ENCODE peak calls at places on chromosome 11, in four cellular contexts. I is IMR-90, J is Panc1, X is endothelial cell. D is an unnamed sample.

GRCh38 chr11:73199446-73199845 is 18.6 kb upstream of the P2RY2 start:
- DNase-seq in I (no peak), J (no peak), X (no peak), D (no peak)

GRCh38 chr11:76782526-76783293 is 446 bp upstream of the TSKU start:
- DNase-seq in I (peak; percentile 98), J (no peak), X (peak; percentile 94), D (peak; percentile 83)

GRCh38 chr11:70407814-70408213 is 9.5 kb downstream of the CTTN start:
- DNase-seq in I (no peak), J (no peak), X (no peak), D (no peak)

GRCh38 chr11:65043881-65044501 is 3.0 kb downstream of the SAC3D1 start:
- DNase-seq in I (peak; percentile 43), J (no peak), X (no peak), D (no peak)

GRCh38 chr11:48074425-48075181 is 94.2 kb downstream of the PTPRJ start:
- DNase-seq in I (no peak), J (no peak), X (no peak), D (no peak)

GRCh38 chr11:77269484-77270123 is 31.9 kb downstream of the GDPD4 start:
- DNase-seq in I (peak; percentile 65), J (no peak), X (no peak), D (no peak)

GRCh38 chr11:100965346-100965745 is 164.3 kb downstream of the PGR start:
- DNase-seq in I (peak; percentile 2), J (no peak), X (no peak), D (no peak)

GRCh38 chr11:69012092-69013008 is 696 bp downstream of the MRGPRF start:
- DNase-seq in I (peak; percentile 57), J (no peak), X (no peak), D (no peak)

GRCh38 chr11:104594228-104594958 is 303.9 kb downstream of the CASP12 start:
- DNase-seq in I (peak; percentile 39), J (no peak), X (no peak), D (no peak)

GRCh38 chr11:13315517-13316432 is 38.2 kb downstream of the BMAL1 start:
- DNase-seq in I (no peak), J (no peak), X (no peak), D (no peak)

GRCh38 chr11:119092880-119093665 is 8.4 kb downstream of the HMBS start:
- DNase-seq in I (peak; percentile 42), J (no peak), X (no peak), D (no peak)

GRCh38 chr11:33802414-33802950 is 28.2 kb upstream of the FBXO3 start:
- DNase-seq in I (peak; percentile 88), J (peak; percentile 61), X (peak; percentile 66), D (no peak)

GRCh38 chr11:104792861-104793260 is 105.4 kb downstream of the CASP12 start:
- DNase-seq in I (no peak), J (no peak), X (no peak), D (no peak)

GRCh38 chr11:65290448-65291165 is 24.1 kb upstream of the CDC42EP2 start:
- DNase-seq in I (peak; percentile 100), J (no peak), X (no peak), D (peak; percentile 52)

GRCh38 chr11:100682247-100682969 is 4.7 kb upstream of the ARHGAP42 start:
- DNase-seq in I (peak; percentile 46), J (no peak), X (no peak), D (no peak)

GRCh38 chr11:34240150-34240494 is 117.7 kb downstream of the ABTB2 start:
- DNase-seq in I (no peak), J (no peak), X (no peak), D (no peak)

GRCh38 chr11:82631722-82632630 is 101.7 kb downstream of the FAM181B start:
- DNase-seq in I (peak; percentile 2), J (no peak), X (no peak), D (peak; percentile 7)

GRCh38 chr11:118705111-118705741 is 25.8 kb upstream of the TREH start:
- DNase-seq in I (no peak), J (no peak), X (no peak), D (no peak)

GRCh38 chr11:18230859-18231258 is 5.7 kb downstream of the SAA4 start:
- DNase-seq in I (no peak), J (no peak), X (no peak), D (no peak)
- TF ChIP-seq CTCF in I (no peak), J (no peak), X (no peak), D (no peak)

DNA sequence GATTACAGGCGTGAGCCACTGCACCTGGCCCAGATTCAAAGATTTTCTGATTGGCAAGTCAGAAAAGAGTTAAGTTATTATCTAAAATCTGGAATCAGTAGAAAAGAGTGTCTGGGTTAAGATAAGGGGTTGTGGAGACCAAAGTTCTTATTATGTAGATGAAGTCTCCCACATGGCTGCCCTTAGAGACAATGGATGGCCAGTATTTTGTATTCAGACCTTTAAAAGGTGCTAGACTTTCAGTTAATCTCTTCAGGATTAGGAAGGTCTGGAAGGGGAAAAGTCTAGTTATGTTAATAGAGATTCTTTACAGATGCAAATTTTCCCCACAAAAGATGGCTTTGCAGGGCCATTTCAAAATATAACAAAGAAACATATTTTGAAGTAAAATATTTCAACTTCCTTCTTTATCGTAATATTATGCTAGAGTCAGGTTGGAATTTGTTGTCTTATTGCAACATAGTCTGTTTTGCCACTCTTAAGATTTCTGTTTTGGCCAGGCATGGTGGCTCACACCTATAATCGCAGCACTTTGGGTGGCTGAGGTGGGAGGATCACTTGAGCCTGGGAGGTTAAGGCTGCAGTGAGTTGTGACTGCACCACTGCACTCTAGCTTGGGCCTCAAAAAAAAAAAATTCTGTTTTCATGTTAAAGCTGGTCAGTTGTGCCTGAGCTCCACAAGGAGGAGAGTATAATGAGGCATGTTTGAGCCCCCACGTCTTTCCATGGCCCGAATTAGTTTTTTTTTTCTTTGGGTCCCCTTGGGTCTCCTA is 14.0 kb downstream of the GRAMD1B start:
- DNase-seq in I (no peak), J (no peak), X (no peak), D (no peak)
- TF ChIP-seq CTCF in I (no peak), J (no peak), X (no peak), D (no peak)

GRCh38 chr11:61659413-61660196 is 20.6 kb upstream of the DAGLA start:
- DNase-seq in I (no peak), J (no peak), X (no peak), D (no peak)
- TF ChIP-seq CTCF in I (no peak), J (no peak), X (peak; percentile 45), D (peak; percentile 5)

GRCh38 chr11:17601206-17602075 is 54.4 kb downstream of the OTOG start:
- DNase-seq in I (no peak), J (no peak), X (no peak), D (no peak)
- TF ChIP-seq CTCF in I (no peak), J (no peak), X (no peak), D (no peak)

DNA sequence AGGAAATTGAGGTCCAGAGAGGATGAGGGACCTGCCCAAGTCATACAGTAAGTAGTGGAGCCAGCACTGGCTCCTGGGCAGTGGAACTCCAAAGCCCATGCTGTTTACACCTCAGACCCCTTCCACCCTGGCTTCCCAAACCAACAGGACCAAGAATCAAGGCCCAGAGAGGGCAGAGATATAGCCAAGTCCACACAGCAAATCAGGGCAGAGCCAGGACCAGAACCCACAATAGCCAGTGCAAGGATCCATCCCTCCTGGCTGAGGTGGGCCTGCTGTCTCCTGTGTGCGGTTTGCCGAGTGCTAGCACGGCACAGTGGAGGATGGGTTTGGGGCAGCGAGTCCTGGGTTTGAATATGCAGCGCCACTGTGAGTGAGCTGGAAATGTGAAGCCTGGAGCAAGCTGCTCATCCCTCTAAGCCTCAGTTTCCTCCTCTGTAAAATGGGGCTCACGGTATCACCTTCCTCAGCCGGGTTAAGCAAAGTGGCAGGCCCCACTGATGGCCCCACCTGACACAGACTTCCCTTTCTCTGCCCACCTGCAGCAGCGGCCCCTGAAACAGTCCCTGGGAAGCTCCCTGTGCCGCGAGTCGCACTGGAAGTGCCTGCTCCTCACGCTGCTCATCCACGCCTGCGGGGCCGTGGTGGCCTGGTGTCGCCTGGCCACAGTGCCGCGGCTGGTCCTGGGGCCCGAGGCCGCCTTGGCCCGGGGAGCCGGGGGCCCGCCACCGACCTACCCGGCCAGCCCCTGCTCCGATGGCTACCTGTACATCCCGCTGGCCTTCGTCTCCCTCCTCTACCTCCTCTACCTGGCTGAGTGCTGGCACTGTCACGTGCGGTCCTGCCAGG is 2.3 kb downstream of the TMEM151A start:
- DNase-seq in I (no peak), J (no peak), X (no peak), D (no peak)
- TF ChIP-seq CTCF in I (no peak), J (no peak), X (no peak), D (no peak)

DNA sequence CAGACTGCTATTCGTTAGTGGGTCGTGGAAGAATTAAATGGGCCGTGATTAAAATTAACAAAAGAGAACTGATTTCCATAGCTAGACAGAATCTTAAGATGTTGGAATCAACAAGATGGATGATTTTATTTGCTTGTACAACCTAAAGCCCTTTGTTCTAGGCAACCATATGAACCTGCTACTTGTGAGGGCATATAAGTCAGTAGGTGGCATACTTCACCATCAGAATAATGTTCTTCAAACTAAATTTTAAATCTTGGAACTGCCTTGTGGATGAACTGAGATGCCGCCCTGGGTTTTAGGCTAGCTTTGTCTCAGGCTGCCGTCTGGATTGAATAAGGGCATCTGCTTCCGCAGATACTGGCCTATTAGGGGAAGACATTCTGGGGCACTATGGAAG is 40.9 kb downstream of the CSRP3 start:
- DNase-seq in I (no peak), J (no peak), X (no peak), D (no peak)
- TF ChIP-seq CTCF in I (no peak), J (peak; percentile 15), X (no peak), D (no peak)

GRCh38 chr11:58578635-58579191 is at the start of gene ZFP91:
- DNase-seq in I (peak; percentile 98), J (peak; percentile 88), X (peak; percentile 94), D (peak; percentile 88)
- TF ChIP-seq CTCF in I (no peak), J (no peak), X (no peak), D (no peak)

GRCh38 chr11:42013656-42014201 is 554.3 kb upstream of the LRRC4C start:
- DNase-seq in I (no peak), J (no peak), X (no peak), D (no peak)
- TF ChIP-seq CTCF in I (no peak), J (no peak), X (no peak), D (no peak)